ENCODE peak calls at places on chromosomes 4 and X, in six cellular contexts. N, V, K, S, I and O are unnamed samples.

GRCh38 chr4:185710487-185710995 is 101.5 kb downstream of the SORBS2 start:
- DNase-seq in N (no peak), V (no peak), K (no peak), S (no peak), I (no peak), O (no peak)

GRCh38 chrX:111382277-111382676 is 29.7 kb downstream of the DCX start:
- DNase-seq in N (no peak), V (no peak), K (no peak), S (no peak), I (no peak), O (no peak)

GRCh38 chr4:6783111-6783981 is 819 bp downstream of the KIAA0232 start:
- DNase-seq in N (peak), V (peak), K (peak), S (peak), I (peak), O (peak)

GRCh38 chr4:2793578-2793919 is 664 bp downstream of the SH3BP2 start:
- DNase-seq in N (peak), V (no peak), K (no peak), S (peak), I (no peak), O (peak)

GRCh38 chr4:39614487-39615162 is 24.0 kb downstream of the SMIM14 start:
- DNase-seq in N (peak), V (no peak), K (no peak), S (no peak), I (no peak), O (no peak)

GRCh38 chr4:120769227-120769626 is 153.3 kb downstream of the PRDM5 start:
- DNase-seq in N (peak), V (no peak), K (no peak), S (no peak), I (no peak), O (no peak)

GRCh38 chr4:78379991-78380739 is 171.4 kb upstream of the ANXA3 start:
- DNase-seq in N (peak), V (no peak), K (no peak), S (peak), I (no peak), O (no peak)

GRCh38 chrX:126575911-126576310 is 23.3 kb upstream of the DCAF12L1 start:
- DNase-seq in N (no peak), V (no peak), K (no peak), S (no peak), I (no peak), O (no peak)

GRCh38 chr4:158327525-158327924 is 117.2 kb downstream of the TMEM144 start:
- DNase-seq in N (no peak), V (no peak), K (no peak), S (peak), I (no peak), O (no peak)

GRCh38 chr4:43339435-43339834 is 446.9 kb downstream of the GRXCR1 start:
- DNase-seq in N (peak), V (no peak), K (no peak), S (no peak), I (no peak), O (no peak)

GRCh38 chr4:10085386-10085785 is 31.2 kb downstream of the WDR1 start:
- DNase-seq in N (no peak), V (peak), K (no peak), S (no peak), I (no peak), O (peak)

GRCh38 chrX:118536687-118537461 is 41.3 kb downstream of the DOCK11 start:
- DNase-seq in N (no peak), V (peak), K (no peak), S (peak), I (peak), O (no peak)

GRCh38 chrX:137916090-137916746 is 350.3 kb downstream of the ZIC3 start:
- DNase-seq in N (no peak), V (no peak), K (no peak), S (no peak), I (no peak), O (no peak)

GRCh38 chr4:85854543-85854942 is 379.6 kb downstream of the ARHGAP24 start:
- DNase-seq in N (no peak), V (no peak), K (no peak), S (no peak), I (no peak), O (no peak)

GRCh38 chr4:107950746-107951540 is 19.6 kb downstream of the CYP2U1 start:
- DNase-seq in N (peak), V (no peak), K (no peak), S (no peak), I (no peak), O (no peak)

GRCh38 chr4:146407669-146408084 is 114.1 kb downstream of the SLC10A7 start:
- DNase-seq in N (no peak), V (no peak), K (no peak), S (no peak), I (no peak), O (no peak)

GRCh38 chr4:183284229-183284628 is 35.8 kb downstream of the CLDN22 start:
- DNase-seq in N (no peak), V (no peak), K (no peak), S (no peak), I (no peak), O (no peak)

GRCh38 chr4:110292994-110293744 is 94.8 kb upstream of the ELOVL6 start:
- DNase-seq in N (no peak), V (no peak), K (no peak), S (no peak), I (no peak), O (no peak)

GRCh38 chr4:80407246-80407645 is 71.7 kb downstream of the CFAP299 start:
- DNase-seq in N (peak), V (no peak), K (no peak), S (no peak), I (no peak), O (no peak)

GRCh38 chr4:152590179-152591031 is 54.5 kb upstream of the FBXW7 start:
- DNase-seq in N (peak), V (no peak), K (no peak), S (no peak), I (no peak), O (no peak)

GRCh38 chr4:145012841-145013240 is 85.2 kb downstream of the ANAPC10 start:
- DNase-seq in N (no peak), V (no peak), K (no peak), S (no peak), I (no peak), O (no peak)

GRCh38 chrX:119606508-119607389 is 525 bp upstream of the NKRF start:
- DNase-seq in N (peak), V (no peak), K (no peak), S (no peak), I (no peak), O (no peak)

GRCh38 chr4:143626134-143626859 is 74.2 kb downstream of the FREM3 start:
- DNase-seq in N (peak), V (no peak), K (no peak), S (no peak), I (no peak), O (no peak)

GRCh38 chr4:182023469-182023868 is 219.7 kb upstream of the TENM3 start:
- DNase-seq in N (no peak), V (no peak), K (peak), S (no peak), I (no peak), O (no peak)

GRCh38 chr4:182978152-182978827 is 61.1 kb upstream of the DCTD start:
- DNase-seq in N (peak), V (no peak), K (no peak), S (peak), I (no peak), O (no peak)

GRCh38 chr4:89781321-89781720 is 55.6 kb downstream of the SNCA start:
- DNase-seq in N (no peak), V (no peak), K (no peak), S (no peak), I (no peak), O (no peak)

GRCh38 chr4:94758700-94759399 is 1.1 kb downstream of the BMPR1B start:
- DNase-seq in N (no peak), V (no peak), K (no peak), S (no peak), I (no peak), O (no peak)

GRCh38 chr4:134708026-134708425 is 506.4 kb upstream of the PABPC4L start:
- DNase-seq in N (no peak), V (no peak), K (no peak), S (peak), I (no peak), O (no peak)

GRCh38 chr4:99808260-99808857 is 8.3 kb upstream of the DAPP1 start:
- DNase-seq in N (peak), V (peak), K (no peak), S (peak), I (peak), O (peak)

GRCh38 chr4:184016742-184017668 is 111.9 kb downstream of the STOX2 start:
- DNase-seq in N (no peak), V (no peak), K (no peak), S (no peak), I (no peak), O (no peak)

GRCh38 chrX:69073721-69074120 is 91.5 kb downstream of the PJA1 start:
- DNase-seq in N (no peak), V (no peak), K (no peak), S (no peak), I (no peak), O (peak)

GRCh38 chrX:119234931-119235555 is 1.0 kb upstream of the PGRMC1 start:
- DNase-seq in N (no peak), V (no peak), K (no peak), S (no peak), I (no peak), O (no peak)